ENCODE peak calls at places on chromosomes 16 and 17, in six cellular contexts. Z is DMS79 treated with DMSO at 0.1 percent for 48 hours; H is EL; G is CD4-positive, alpha-beta memory T cell; K is iPS-NIHi11; C is mucosa of gallbladder. B is an unnamed sample.

GRCh38 chr16:4660454-4661007 is 32.8 kb upstream of the NUDT16L1 start:
- DNase-seq in Z (peak), H (peak), G (peak), K (no peak), C (peak), B (peak)

GRCh38 chr16:65601781-65602180 is 479.9 kb upstream of the CDH11 start:
- DNase-seq in Z (no peak), H (peak), G (no peak), K (no peak), C (no peak), B (peak)

GRCh38 chr16:82990155-82990554 is 363.4 kb downstream of the CDH13 start:
- DNase-seq in Z (no peak), H (peak), G (no peak), K (no peak), C (no peak), B (peak)

GRCh38 chr17:17729620-17730249 is 48.5 kb downstream of the RAI1 start:
- DNase-seq in Z (peak), H (no peak), G (peak), K (peak), C (no peak), B (no peak)

GRCh38 chr16:79651363-79651762 is 50.8 kb upstream of the MAF start:
- DNase-seq in Z (no peak), H (peak), G (no peak), K (no peak), C (peak), B (peak)

GRCh38 chr16:59195242-59195641 is 461.1 kb upstream of the GOT2 start:
- DNase-seq in Z (no peak), H (no peak), G (no peak), K (no peak), C (no peak), B (no peak)

GRCh38 chr17:44348988-44349364 is 3.9 kb downstream of the GRN start:
- DNase-seq in Z (no peak), H (no peak), G (no peak), K (no peak), C (no peak), B (no peak)

GRCh38 chr16:29791845-29792797 is 1.6 kb downstream of the KIF22 start:
- DNase-seq in Z (no peak), H (no peak), G (no peak), K (no peak), C (no peak), B (no peak)

GRCh38 chr16:9816644-9817043 is 365.6 kb downstream of the GRIN2A start:
- DNase-seq in Z (peak), H (no peak), G (no peak), K (peak), C (no peak), B (no peak)

GRCh38 chr16:52494621-52495020 is 52.3 kb downstream of the TOX3 start:
- DNase-seq in Z (no peak), H (no peak), G (no peak), K (no peak), C (no peak), B (no peak)

B was measured in AG08396.